ENCODE peak calls at places on chromosomes 13 and 19, in six cellular contexts. One of them, this sample, is unnamed.

GRCh38 chr19:46958542-46958941 is 61.1 kb upstream of the NPAS1 start:
- DNase-seq in upper lobe of left lung: no peak
- DNase-seq in mesothelial cell of epicardium: no peak
- DNase-seq in OCI-LY7: no peak
- DNase-seq in foreskin fibroblast: peak
- DNase-seq in cardiac muscle cell: peak
- DNase-seq in this sample: no peak

GRCh38 chr19:5824791-5825577 is 14.5 kb downstream of the FUT6 start:
- DNase-seq in upper lobe of left lung: peak
- DNase-seq in OCI-LY7: no peak
- DNase-seq in cardiac muscle cell: no peak
- DNase-seq in mesothelial cell of epicardium: no peak
- DNase-seq in foreskin fibroblast: no peak
- DNase-seq in this sample: no peak

GRCh38 chr19:12907166-12907565 is 11.9 kb downstream of the SYCE2 start:
- DNase-seq in cardiac muscle cell: no peak
- DNase-seq in foreskin fibroblast: no peak
- DNase-seq in mesothelial cell of epicardium: no peak
- DNase-seq in OCI-LY7: no peak
- DNase-seq in upper lobe of left lung: no peak
- DNase-seq in this sample: no peak

GRCh38 chr13:84352946-84353345 is 470.7 kb upstream of the SLITRK1 start:
- DNase-seq in cardiac muscle cell: no peak
- DNase-seq in OCI-LY7: no peak
- DNase-seq in foreskin fibroblast: no peak
- DNase-seq in mesothelial cell of epicardium: no peak
- DNase-seq in upper lobe of left lung: no peak
- DNase-seq in this sample: no peak

GRCh38 chr19:48543121-48543710 is 8.8 kb upstream of the SULT2B1 start:
- DNase-seq in cardiac muscle cell: peak
- DNase-seq in foreskin fibroblast: peak
- DNase-seq in mesothelial cell of epicardium: peak
- DNase-seq in OCI-LY7: no peak
- DNase-seq in upper lobe of left lung: no peak
- DNase-seq in this sample: no peak

GRCh38 chr19:4715529-4716221 is 8.0 kb downstream of the DPP9 start:
- DNase-seq in upper lobe of left lung: no peak
- DNase-seq in foreskin fibroblast: no peak
- DNase-seq in cardiac muscle cell: no peak
- DNase-seq in OCI-LY7: no peak
- DNase-seq in mesothelial cell of epicardium: no peak
- DNase-seq in this sample: no peak

GRCh38 chr19:1370579-1371361 is 12.9 kb upstream of the NDUFS7 start:
- DNase-seq in mesothelial cell of epicardium: no peak
- DNase-seq in OCI-LY7: no peak
- DNase-seq in cardiac muscle cell: no peak
- DNase-seq in foreskin fibroblast: no peak
- DNase-seq in upper lobe of left lung: peak
- DNase-seq in this sample: no peak

GRCh38 chr13:51235186-51235585 is 13.0 kb downstream of the FAM124A start:
- DNase-seq in upper lobe of left lung: no peak
- DNase-seq in cardiac muscle cell: no peak
- DNase-seq in OCI-LY7: no peak
- DNase-seq in foreskin fibroblast: no peak
- DNase-seq in mesothelial cell of epicardium: no peak
- DNase-seq in this sample: no peak

GRCh38 chr19:8515317-8515716 is 1.4 kb upstream of the ZNF414 start:
- DNase-seq in OCI-LY7: no peak
- DNase-seq in upper lobe of left lung: no peak
- DNase-seq in mesothelial cell of epicardium: no peak
- DNase-seq in foreskin fibroblast: no peak
- DNase-seq in cardiac muscle cell: no peak
- DNase-seq in this sample: no peak

GRCh38 chr19:40687525-40688016 is 2.9 kb downstream of the NUMBL start:
- DNase-seq in foreskin fibroblast: peak
- DNase-seq in cardiac muscle cell: peak
- DNase-seq in OCI-LY7: no peak
- DNase-seq in upper lobe of left lung: no peak
- DNase-seq in mesothelial cell of epicardium: no peak
- DNase-seq in this sample: no peak

GRCh38 chr13:46385946-46386345 is 1.1 kb downstream of the RUBCNL start:
- DNase-seq in mesothelial cell of epicardium: no peak
- DNase-seq in upper lobe of left lung: no peak
- DNase-seq in OCI-LY7: peak
- DNase-seq in foreskin fibroblast: peak
- DNase-seq in cardiac muscle cell: no peak
- DNase-seq in this sample: no peak

GRCh38 chr13:46388308-46388707 is 1.3 kb upstream of the RUBCNL start:
- DNase-seq in cardiac muscle cell: no peak
- DNase-seq in OCI-LY7: no peak
- DNase-seq in upper lobe of left lung: no peak
- DNase-seq in foreskin fibroblast: no peak
- DNase-seq in mesothelial cell of epicardium: no peak
- DNase-seq in this sample: no peak

GRCh38 chr13:46388846-46389245 is 1.8 kb upstream of the RUBCNL start:
- DNase-seq in upper lobe of left lung: no peak
- DNase-seq in OCI-LY7: peak
- DNase-seq in foreskin fibroblast: no peak
- DNase-seq in mesothelial cell of epicardium: no peak
- DNase-seq in cardiac muscle cell: no peak
- DNase-seq in this sample: no peak

GRCh38 chr13:46386426-46386995 is 541 bp downstream of the RUBCNL start:
- DNase-seq in mesothelial cell of epicardium: no peak
- DNase-seq in cardiac muscle cell: no peak
- DNase-seq in OCI-LY7: peak
- DNase-seq in foreskin fibroblast: peak
- DNase-seq in upper lobe of left lung: peak
- DNase-seq in this sample: no peak

DNA sequence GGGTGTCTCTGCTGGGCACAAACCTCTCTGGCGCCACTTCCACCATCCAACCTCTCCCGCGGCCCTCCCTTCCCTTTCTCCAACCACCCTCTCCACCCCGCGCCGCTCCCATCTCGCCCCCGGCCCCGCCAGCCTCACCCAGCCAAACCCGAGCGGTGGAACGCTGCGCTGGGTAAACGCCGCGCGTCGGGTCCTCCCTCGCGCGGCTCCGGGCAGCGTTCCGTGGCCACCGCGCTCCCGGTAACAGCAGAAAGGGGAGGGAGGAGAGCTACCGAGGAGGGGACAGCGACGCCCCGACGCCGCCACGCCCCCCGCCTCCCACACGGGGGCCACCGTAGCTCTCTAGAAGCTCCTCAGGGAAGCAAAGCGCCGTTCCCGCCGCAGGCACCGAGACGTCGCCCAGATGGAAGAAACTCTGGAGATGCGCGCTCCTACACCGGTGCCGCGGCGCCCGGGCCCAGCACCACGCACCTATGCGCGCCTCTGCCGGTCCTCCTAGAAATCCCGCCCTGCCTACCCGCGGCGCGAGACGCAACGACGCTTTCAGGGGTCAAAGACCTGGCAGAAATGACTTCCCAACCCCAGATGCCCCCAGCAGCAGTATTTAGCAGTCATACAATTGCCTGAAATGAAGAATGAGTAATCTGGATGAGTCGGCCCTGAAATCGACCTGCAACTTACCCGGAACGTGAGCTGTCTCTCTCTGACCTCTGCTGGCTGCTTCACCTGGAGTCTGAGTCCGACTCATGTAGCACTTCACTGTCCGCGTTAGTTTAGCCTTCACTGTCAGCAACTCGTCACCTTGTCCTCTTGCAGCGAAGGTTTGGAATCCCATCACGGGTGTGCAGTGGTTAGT is at the start of gene RUBCNL:
- DNase-seq in foreskin fibroblast: peak
- DNase-seq in cardiac muscle cell: no peak
- DNase-seq in mesothelial cell of epicardium: peak
- DNase-seq in upper lobe of left lung: peak
- DNase-seq in OCI-LY7: peak
- DNase-seq in this sample: peak
- TF ChIP-seq CTCF in foreskin fibroblast: no peak
- TF ChIP-seq CTCF in cardiac muscle cell: no peak
- TF ChIP-seq CTCF in mesothelial cell of epicardium: no peak
- TF ChIP-seq CTCF in upper lobe of left lung: no peak
- TF ChIP-seq CTCF in OCI-LY7: peak
- TF ChIP-seq CTCF in this sample: no peak

GRCh38 chr19:15238639-15239155 is 6.4 kb upstream of the EPHX3 start:
- DNase-seq in cardiac muscle cell: no peak
- DNase-seq in OCI-LY7: no peak
- DNase-seq in foreskin fibroblast: no peak
- DNase-seq in upper lobe of left lung: no peak
- DNase-seq in mesothelial cell of epicardium: no peak
- DNase-seq in this sample: no peak
- TF ChIP-seq CTCF in cardiac muscle cell: no peak
- TF ChIP-seq CTCF in OCI-LY7: no peak
- TF ChIP-seq CTCF in foreskin fibroblast: no peak
- TF ChIP-seq CTCF in upper lobe of left lung: no peak
- TF ChIP-seq CTCF in mesothelial cell of epicardium: no peak
- TF ChIP-seq CTCF in this sample: no peak

DNA sequence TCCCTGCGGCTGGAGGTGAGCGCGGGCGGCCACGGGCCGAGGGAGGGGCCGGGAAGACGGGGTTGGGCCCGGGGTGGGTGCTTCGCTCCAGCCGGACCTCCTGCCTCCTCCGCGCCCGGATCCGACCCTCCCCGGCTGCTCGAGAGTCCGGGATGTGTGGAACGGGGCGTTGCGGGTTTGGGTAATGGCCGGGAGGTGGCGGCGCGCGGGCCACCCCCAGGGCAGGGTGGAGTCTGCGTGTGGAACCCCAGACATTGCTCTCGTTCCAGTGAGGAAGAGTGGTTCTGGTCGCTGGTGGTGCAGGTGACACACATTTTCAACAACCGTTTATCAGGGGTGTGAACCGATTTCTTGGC is 38.8 kb downstream of the ARHGEF7 start:
- DNase-seq in cardiac muscle cell: no peak
- DNase-seq in foreskin fibroblast: peak
- DNase-seq in upper lobe of left lung: no peak
- DNase-seq in OCI-LY7: peak
- DNase-seq in mesothelial cell of epicardium: no peak
- DNase-seq in this sample: peak
- TF ChIP-seq CTCF in cardiac muscle cell: peak
- TF ChIP-seq CTCF in foreskin fibroblast: peak
- TF ChIP-seq CTCF in upper lobe of left lung: peak
- TF ChIP-seq CTCF in OCI-LY7: peak
- TF ChIP-seq CTCF in mesothelial cell of epicardium: no peak
- TF ChIP-seq CTCF in this sample: peak

GRCh38 chr19:28523619-28524018 is 689.3 kb downstream of the UQCRFS1 start:
- DNase-seq in foreskin fibroblast: no peak
- DNase-seq in upper lobe of left lung: no peak
- DNase-seq in OCI-LY7: no peak
- DNase-seq in cardiac muscle cell: no peak
- DNase-seq in mesothelial cell of epicardium: no peak
- DNase-seq in this sample: no peak
- TF ChIP-seq CTCF in foreskin fibroblast: no peak
- TF ChIP-seq CTCF in upper lobe of left lung: no peak
- TF ChIP-seq CTCF in OCI-LY7: no peak
- TF ChIP-seq CTCF in cardiac muscle cell: no peak
- TF ChIP-seq CTCF in mesothelial cell of epicardium: no peak
- TF ChIP-seq CTCF in this sample: no peak

GRCh38 chr13:113211774-113212173 is 2.4 kb downstream of the CUL4A start:
- DNase-seq in upper lobe of left lung: no peak
- DNase-seq in cardiac muscle cell: no peak
- DNase-seq in mesothelial cell of epicardium: no peak
- DNase-seq in foreskin fibroblast: no peak
- DNase-seq in OCI-LY7: peak
- DNase-seq in this sample: no peak

GRCh38 chr13:113210834-113211233 is 1.4 kb downstream of the CUL4A start:
- DNase-seq in mesothelial cell of epicardium: no peak
- DNase-seq in cardiac muscle cell: no peak
- DNase-seq in foreskin fibroblast: no peak
- DNase-seq in upper lobe of left lung: no peak
- DNase-seq in OCI-LY7: no peak
- DNase-seq in this sample: no peak

GRCh38 chr13:113209336-113209879 is at the start of gene CUL4A:
- DNase-seq in foreskin fibroblast: peak
- DNase-seq in cardiac muscle cell: peak
- DNase-seq in upper lobe of left lung: peak
- DNase-seq in mesothelial cell of epicardium: peak
- DNase-seq in OCI-LY7: peak
- DNase-seq in this sample: peak

GRCh38 chr13:113208424-113209335 is at the start of gene PCID2:
- DNase-seq in OCI-LY7: peak
- DNase-seq in cardiac muscle cell: peak
- DNase-seq in foreskin fibroblast: peak
- DNase-seq in mesothelial cell of epicardium: peak
- DNase-seq in upper lobe of left lung: peak
- DNase-seq in this sample: peak

DNA sequence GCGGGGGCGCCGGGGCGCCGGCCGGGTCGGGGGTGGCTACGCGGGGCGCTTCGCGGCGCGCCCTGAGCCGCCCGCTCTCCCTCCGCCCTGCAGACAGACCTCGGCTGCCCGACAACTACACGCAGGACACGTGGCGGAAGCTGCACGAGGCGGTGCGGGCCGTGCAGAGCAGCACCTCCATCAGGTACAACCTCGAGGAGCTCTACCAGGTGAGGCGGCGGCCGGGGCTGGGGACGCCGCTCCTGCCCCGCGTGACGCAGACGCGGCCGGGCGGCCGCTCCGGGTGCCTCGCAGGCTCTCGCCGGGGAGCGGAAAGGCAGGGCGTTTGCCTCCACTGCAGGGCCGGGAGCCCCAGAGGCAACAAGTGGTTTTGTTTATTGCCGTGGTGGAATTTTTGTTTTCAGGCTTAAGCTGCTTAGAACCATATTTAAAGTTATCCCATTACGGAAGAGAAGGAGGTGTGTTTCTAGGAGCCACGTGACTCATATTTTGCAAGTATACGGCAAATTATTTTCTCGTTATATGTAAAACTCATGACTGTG is 538 bp downstream of the CUL4A start:
- DNase-seq in OCI-LY7: peak
- DNase-seq in upper lobe of left lung: peak
- DNase-seq in mesothelial cell of epicardium: peak
- DNase-seq in cardiac muscle cell: peak
- DNase-seq in foreskin fibroblast: peak
- DNase-seq in this sample: peak
- TF ChIP-seq CTCF in OCI-LY7: no peak
- TF ChIP-seq CTCF in upper lobe of left lung: no peak
- TF ChIP-seq CTCF in mesothelial cell of epicardium: no peak
- TF ChIP-seq CTCF in cardiac muscle cell: no peak
- TF ChIP-seq CTCF in foreskin fibroblast: no peak
- TF ChIP-seq CTCF in this sample: no peak

This sample was measured in progenitor cell of endocrine pancreas.